ENCODE peak calls at places on chromosomes 1 and 21, in eight cellular contexts. T is fibroblast of lung, J is trophoblast cell, F is neural progenitor cell, E is hepatocyte, U is HCT116, L is IMR-90, C is PC-9. I is an unnamed sample.
A peak's percentile ranks its signal among the peaks of the same experiment; 100 is the strongest.

GRCh38 chr21:45629046-45629981 is 14.2 kb upstream of the PCBP3 start:
- DNase-seq in T (no peak), J (no peak), F (no peak), E (no peak), U (no peak), L (no peak), C (no peak), I (no peak)

GRCh38 chr1:202058001-202058908 is 47.9 kb downstream of the ELF3 start:
- DNase-seq in T (peak; percentile 55), J (peak; percentile 58), F (no peak), E (no peak), U (no peak), L (peak; percentile 35), C (peak; percentile 98), I (no peak)

GRCh38 chr1:96367791-96368190 is 353.8 kb upstream of the PTBP2 start:
- DNase-seq in T (peak; percentile 22), J (no peak), F (no peak), E (no peak), U (no peak), L (peak; percentile 57), C (no peak), I (no peak)

GRCh38 chr1:236421022-236421421 is 26.9 kb downstream of the EDARADD start:
- DNase-seq in T (peak; percentile 2), J (peak; percentile 23), F (no peak), E (peak; percentile 35), U (no peak), L (no peak), C (peak; percentile 57), I (no peak)

GRCh38 chr1:9115656-9116205 is 13.2 kb downstream of the GPR157 start:
- DNase-seq in T (no peak), J (no peak), F (no peak), E (peak; percentile 36), U (no peak), L (peak; percentile 13), C (no peak), I (no peak)

GRCh38 chr1:6180215-6180577 is at the start of gene CHD5:
- DNase-seq in T (no peak), J (no peak), F (peak; percentile 83), E (peak; percentile 40), U (no peak), L (no peak), C (no peak), I (peak; percentile 69)

GRCh38 chr1:201562659-201563405 is 23.9 kb downstream of the NAV1 start:
- DNase-seq in T (peak; percentile 98), J (no peak), F (no peak), E (peak; percentile 20), U (no peak), L (peak; percentile 97), C (no peak), I (no peak)

GRCh38 chr1:201546093-201546492 is 7.2 kb downstream of the NAV1 start:
- DNase-seq in T (no peak), J (no peak), F (peak; percentile 50), E (no peak), U (peak; percentile 32), L (no peak), C (no peak), I (peak; percentile 62)

GRCh38 chr1:222904451-222904850 is 89.6 kb downstream of the DISP1 start:
- DNase-seq in T (no peak), J (no peak), F (no peak), E (no peak), U (no peak), L (no peak), C (no peak), I (no peak)

GRCh38 chr1:21869620-21870121 is 57.6 kb downstream of the LDLRAD2 start:
- DNase-seq in T (peak; percentile 77), J (peak; percentile 16), F (no peak), E (peak; percentile 43), U (peak; percentile 18), L (peak; percentile 83), C (peak; percentile 92), I (no peak)

GRCh38 chr1:41931578-41931977 is 12.9 kb upstream of the HIVEP3 start:
- DNase-seq in T (no peak), J (no peak), F (no peak), E (no peak), U (no peak), L (no peak), C (no peak), I (no peak)

GRCh38 chr1:5001466-5001865 is 347.1 kb downstream of the AJAP1 start:
- DNase-seq in T (no peak), J (no peak), F (peak; percentile 74), E (no peak), U (no peak), L (no peak), C (no peak), I (peak; percentile 35)

GRCh38 chr1:112522621-112523020 is 13.9 kb downstream of the WNT2B start:
- DNase-seq in T (peak; percentile 98), J (no peak), F (no peak), E (peak; percentile 28), U (no peak), L (peak; percentile 96), C (peak; percentile 66), I (peak; percentile 94)

GRCh38 chr1:149986486-149987296 is 23.8 kb downstream of the OTUD7B start:
- DNase-seq in T (peak; percentile 95), J (no peak), F (no peak), E (peak; percentile 28), U (no peak), L (peak; percentile 89), C (no peak), I (peak; percentile 67)

GRCh38 chr1:151352001-151352718 is 5.1 kb upstream of the RFX5 start:
- DNase-seq in T (peak; percentile 32), J (no peak), F (no peak), E (peak; percentile 40), U (no peak), L (peak; percentile 11), C (peak; percentile 38), I (no peak)

GRCh38 chr1:22995774-22996173 is 19.9 kb downstream of the TEX46 start:
- DNase-seq in T (no peak), J (no peak), F (no peak), E (no peak), U (no peak), L (no peak), C (no peak), I (no peak)

GRCh38 chr1:160806109-160806665 is 10.2 kb downstream of the LY9 start:
- DNase-seq in T (no peak), J (no peak), F (no peak), E (no peak), U (no peak), L (no peak), C (no peak), I (no peak)

GRCh38 chr1:171883844-171884243 is 42.5 kb downstream of the DNM3 start:
- DNase-seq in T (no peak), J (no peak), F (no peak), E (no peak), U (no peak), L (no peak), C (no peak), I (no peak)

GRCh38 chr1:82962658-82963057 is 1036.3 kb downstream of the TTLL7 start:
- DNase-seq in T (no peak), J (no peak), F (no peak), E (no peak), U (no peak), L (no peak), C (no peak), I (peak; percentile 65)
- H3K4me2 ChIP-seq in T (no peak overlapping the region), J (no peak overlapping the region), F (no peak overlapping the region), E (no peak overlapping the region), U (no peak overlapping the region), L (no peak overlapping the region), C (no peak overlapping the region), I (no peak overlapping the region)

DNA sequence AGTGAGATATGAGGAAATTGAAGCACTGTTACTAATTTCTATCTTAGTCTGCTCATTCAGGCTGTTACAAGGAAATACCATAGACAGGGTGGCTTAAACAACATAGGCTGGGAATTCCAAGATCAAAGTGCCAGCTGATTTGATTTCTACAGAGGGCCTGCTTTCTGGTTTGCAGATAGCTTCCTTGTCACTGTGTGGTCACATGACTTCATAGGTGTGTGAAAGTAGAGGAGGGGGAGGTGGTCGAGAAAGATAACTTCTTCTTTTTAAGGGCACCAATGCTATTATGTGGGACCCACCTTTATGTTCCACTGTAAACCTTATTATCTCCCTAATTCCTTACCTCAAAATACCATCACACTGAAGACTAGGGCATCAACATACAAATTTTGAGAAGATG is 6.4 kb upstream of the BRINP3 start:
- DNase-seq in T (no peak), J (no peak), F (no peak), E (no peak), U (no peak), L (no peak), C (no peak), I (peak; percentile 39)
- H3K4me2 ChIP-seq in T (no peak overlapping the region), J (no peak overlapping the region), F (no peak overlapping the region), E (no peak overlapping the region), U (no peak overlapping the region), L (no peak overlapping the region), C (no peak overlapping the region), I (no peak overlapping the region)

DNA sequence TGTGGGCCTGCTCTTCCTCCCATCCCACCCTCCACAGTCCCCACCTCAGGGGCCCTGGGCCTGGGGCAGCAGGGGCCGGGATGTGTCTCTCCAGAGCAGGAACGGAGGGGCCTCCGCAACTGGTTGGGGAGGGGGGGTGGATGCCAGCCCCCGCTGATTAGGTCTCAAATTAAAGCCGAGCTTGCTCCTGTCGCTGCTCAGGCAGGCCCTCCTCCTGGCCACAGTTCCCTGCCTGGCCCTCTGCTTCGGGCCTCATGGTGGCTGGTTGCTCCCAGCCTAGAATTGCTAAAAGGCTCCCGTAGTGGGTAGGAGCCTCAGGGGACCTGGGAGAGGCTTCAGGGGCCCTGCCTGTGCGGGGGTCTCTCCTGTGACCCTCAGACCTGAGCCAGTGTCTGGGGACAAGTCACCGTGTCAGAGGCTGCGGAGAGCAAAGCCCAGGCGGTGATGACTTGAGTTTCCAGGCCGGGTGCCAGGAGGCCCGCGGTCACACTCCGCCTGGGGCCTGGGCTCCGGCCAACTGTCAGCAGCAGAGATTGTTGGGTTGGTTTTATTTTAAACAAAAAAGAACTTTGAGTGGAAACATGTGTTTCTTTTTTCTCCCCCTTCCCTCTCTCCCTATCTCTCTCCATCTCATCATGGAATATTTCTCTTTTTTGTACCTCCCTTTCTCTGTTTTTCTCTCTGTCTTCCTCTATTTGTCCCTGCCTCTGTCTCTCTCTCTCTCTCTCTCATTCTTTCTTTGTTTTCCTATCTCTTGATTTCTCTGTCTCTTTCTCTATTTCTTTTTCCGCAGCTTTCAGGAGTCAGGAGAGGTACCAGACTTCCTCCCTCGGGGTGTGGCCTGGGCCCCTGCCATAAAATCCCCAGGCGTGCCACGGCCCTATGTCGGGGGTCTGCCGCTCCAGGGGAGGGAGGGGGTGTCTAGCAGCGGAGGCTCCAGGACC is 20.0 kb upstream of the EPHA2 start:
- DNase-seq in T (peak; percentile 92), J (no peak), F (peak; percentile 53), E (peak; percentile 88), U (no peak), L (peak; percentile 91), C (peak; percentile 68), I (no peak)
- H3K4me2 ChIP-seq in T (peak overlapping the region; percentile 61), J (no peak overlapping the region), F (no peak overlapping the region), E (peak overlapping the region; percentile 62), U (peak overlapping the region; percentile 71), L (peak overlapping the region; percentile 33), C (peak overlapping the region; percentile 70), I (no peak overlapping the region)

DNA sequence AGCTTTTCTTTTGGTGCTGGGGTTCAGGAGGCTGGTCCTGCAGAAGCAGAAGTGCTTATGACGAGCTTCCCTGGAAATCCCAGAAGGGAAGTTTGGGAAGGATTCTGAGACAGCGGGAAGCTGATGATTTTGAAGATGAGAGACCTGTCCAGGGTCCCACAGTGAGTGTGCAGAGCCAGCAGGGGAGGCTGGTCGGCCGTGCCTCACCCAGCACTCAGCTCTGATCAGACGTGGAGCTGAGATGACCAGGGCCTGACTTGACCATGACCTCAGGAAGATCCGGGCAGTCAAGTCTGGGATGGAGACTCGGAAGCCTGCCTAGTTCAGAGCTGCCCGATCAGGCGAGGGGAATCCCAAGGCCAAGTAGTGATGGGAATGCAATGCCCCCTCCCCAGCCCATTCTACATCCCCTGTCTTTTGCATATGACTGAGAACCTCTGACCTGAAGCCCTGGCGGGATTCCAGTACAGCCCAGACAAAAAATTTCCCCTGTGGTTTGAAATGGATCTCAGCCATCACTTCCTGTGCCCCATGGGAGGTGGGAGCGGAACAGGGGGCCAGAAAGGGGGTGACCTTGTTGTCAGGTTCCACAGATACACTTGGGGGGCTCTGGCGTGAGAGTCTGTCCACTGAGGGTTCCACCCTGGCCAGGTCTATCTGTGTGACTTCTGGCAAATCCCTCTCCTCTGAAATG is 96.8 kb upstream of the RUNX3 start:
- DNase-seq in T (no peak), J (no peak), F (no peak), E (no peak), U (no peak), L (peak; percentile 7), C (no peak), I (no peak)
- H3K4me2 ChIP-seq in T (no peak overlapping the region), J (no peak overlapping the region), F (no peak overlapping the region), E (no peak overlapping the region), U (no peak overlapping the region), L (no peak overlapping the region), C (no peak overlapping the region), I (no peak overlapping the region)